ENCODE peak calls at places on chromosomes 7 and 10, in seven cellular contexts. G is transverse colon, P is breast epithelium, R is IMR-90, Y is body of pancreas, T is testis, C is vagina. O is an unnamed sample.
A peak's percentile ranks its signal among the peaks of the same experiment; 100 is the strongest.

GRCh38 chr10:76405932-76406331 is 974.5 kb downstream of the LRMDA start:
- DNase-seq in G (no peak), P (no peak), R (no peak), Y (no peak), T (no peak), C (no peak), O (no peak)

GRCh38 chr10:124709862-124710261 is 34.3 kb downstream of the FAM53B start:
- DNase-seq in G (peak; percentile 85), P (no peak), R (no peak), Y (no peak), T (no peak), C (no peak), O (peak; percentile 19)

GRCh38 chr10:11864727-11865126 is 41.6 kb downstream of the PROSER2 start:
- DNase-seq in G (no peak), P (no peak), R (no peak), Y (no peak), T (no peak), C (no peak), O (no peak)

GRCh38 chr10:123642293-123642692 is 23.9 kb upstream of the GPR26 start:
- DNase-seq in G (no peak), P (no peak), R (no peak), Y (no peak), T (peak; percentile 43), C (peak; percentile 46), O (no peak)

GRCh38 chr10:59621771-59622170 is 87.9 kb downstream of the SLC16A9 start:
- DNase-seq in G (no peak), P (no peak), R (no peak), Y (no peak), T (no peak), C (no peak), O (no peak)

GRCh38 chr10:2464476-2464875 is 602.9 kb upstream of the PFKP start:
- DNase-seq in G (no peak), P (no peak), R (no peak), Y (no peak), T (no peak), C (no peak), O (no peak)

GRCh38 chr10:111037868-111038267 is 39.0 kb upstream of the ADRA2A start:
- DNase-seq in G (no peak), P (no peak), R (no peak), Y (no peak), T (no peak), C (no peak), O (no peak)

GRCh38 chr7:94289071-94289470 is 105.6 kb upstream of the COL1A2 start:
- DNase-seq in G (peak; percentile 48), P (peak; percentile 31), R (peak; percentile 91), Y (peak; percentile 82), T (peak; percentile 87), C (no peak), O (no peak)

GRCh38 chr10:4240641-4241197 is 455.7 kb upstream of the KLF6 start:
- DNase-seq in G (no peak), P (no peak), R (peak; percentile 96), Y (no peak), T (no peak), C (no peak), O (no peak)

GRCh38 chr10:48800283-48800675 is 115.6 kb downstream of the WDFY4 start:
- DNase-seq in G (no peak), P (no peak), R (no peak), Y (no peak), T (no peak), C (no peak), O (no peak)

GRCh38 chr10:58023341-58024073 is 244.2 kb downstream of the IPMK start:
- DNase-seq in G (no peak), P (no peak), R (peak; percentile 90), Y (no peak), T (no peak), C (no peak), O (no peak)

GRCh38 chr10:74857586-74857985 is 31.2 kb downstream of the KAT6B start:
- DNase-seq in G (no peak), P (no peak), R (no peak), Y (no peak), T (no peak), C (no peak), O (no peak)

GRCh38 chr10:43114743-43115611 is 23.3 kb upstream of the CSGALNACT2 start:
- DNase-seq in G (no peak), P (no peak), R (no peak), Y (no peak), T (no peak), C (no peak), O (no peak)

GRCh38 chr10:48608926-48609325 is 4.1 kb upstream of the ARHGAP22 start:
- DNase-seq in G (no peak), P (no peak), R (peak; percentile 51), Y (no peak), T (no peak), C (peak; percentile 70), O (no peak)

GRCh38 chr10:117186832-117187615 is 10.3 kb upstream of the KCNK18 start:
- DNase-seq in G (no peak), P (no peak), R (peak; percentile 7), Y (no peak), T (no peak), C (no peak), O (no peak)

GRCh38 chr10:133230387-133231195 is 574 bp downstream of the UTF1 start:
- DNase-seq in G (peak; percentile 25), P (no peak), R (no peak), Y (peak; percentile 14), T (no peak), C (no peak), O (peak; percentile 47)

GRCh38 chr7:1935176-1936005 is 265.3 kb downstream of the ELFN1 start:
- DNase-seq in G (no peak), P (no peak), R (no peak), Y (no peak), T (no peak), C (no peak), O (no peak)

GRCh38 chr10:100901051-100901450 is 11.7 kb upstream of the SLF2 start:
- DNase-seq in G (no peak), P (no peak), R (no peak), Y (no peak), T (no peak), C (no peak), O (no peak)

GRCh38 chr7:121337398-121337797 is 8.6 kb downstream of the WNT16 start:
- DNase-seq in G (no peak), P (no peak), R (no peak), Y (no peak), T (no peak), C (no peak), O (peak; percentile 9)

GRCh38 chr10:110498982-110499795 is 1.5 kb downstream of the DUSP5 start:
- DNase-seq in G (peak; percentile 64), P (peak; percentile 64), R (peak; percentile 74), Y (peak; percentile 36), T (peak; percentile 31), C (no peak), O (peak; percentile 28)

GRCh38 chr7:118214051-118214832 is 10.3 kb upstream of the ANKRD7 start:
- DNase-seq in G (peak; percentile 62), P (peak; percentile 35), R (peak; percentile 70), Y (peak; percentile 90), T (peak; percentile 89), C (no peak), O (peak; percentile 74)

GRCh38 chr10:15504101-15504840 is 133.2 kb upstream of the FAM171A1 start:
- DNase-seq in G (no peak), P (no peak), R (no peak), Y (no peak), T (no peak), C (no peak), O (no peak)

GRCh38 chr7:102286237-102287081 is at the start of gene SH2B2:
- DNase-seq in G (peak; percentile 74), P (peak; percentile 48), R (peak; percentile 49), Y (peak; percentile 67), T (peak; percentile 73), C (no peak), O (peak; percentile 53)
- TF ChIP-seq POLR2A in G (peak; percentile 53), P (peak; percentile 25), R (peak; percentile 59), Y (peak; percentile 69), T (no peak), C (no peak), O (no peak)

DNA sequence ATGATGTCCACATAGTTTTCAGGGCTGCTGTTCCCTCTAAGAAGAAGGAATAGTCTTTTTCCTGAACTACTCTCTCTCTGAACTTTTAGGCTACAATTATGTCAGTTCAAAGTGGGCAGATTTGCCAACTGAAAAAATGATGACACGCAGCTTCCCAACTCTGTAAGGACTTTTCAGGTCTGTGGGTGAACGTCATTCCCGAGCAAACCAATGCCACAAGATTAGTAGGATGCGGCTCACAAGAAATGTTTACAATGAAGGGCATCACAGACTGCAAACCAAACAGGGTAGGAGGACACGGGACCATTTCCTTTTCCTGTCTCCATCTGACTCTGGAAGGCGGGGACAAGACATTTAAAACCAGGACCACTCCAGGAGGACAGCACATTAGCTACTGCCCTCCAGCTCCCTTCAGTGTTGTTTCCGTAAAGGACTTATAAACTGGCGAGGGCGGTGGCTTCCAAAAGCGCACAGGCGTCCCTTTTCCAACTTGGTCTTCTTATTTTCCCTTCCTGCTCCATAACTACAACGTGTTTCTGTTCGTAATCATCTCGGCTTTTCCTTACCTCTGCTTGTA is 539 bp upstream of the MKLN1 start:
- DNase-seq in G (peak; percentile 50), P (peak; percentile 40), R (peak; percentile 79), Y (no peak), T (peak; percentile 70), C (no peak), O (no peak)
- TF ChIP-seq POLR2A in G (no peak), P (peak; percentile 1), R (peak; percentile 97), Y (no peak), T (no peak), C (no peak), O (no peak)

DNA sequence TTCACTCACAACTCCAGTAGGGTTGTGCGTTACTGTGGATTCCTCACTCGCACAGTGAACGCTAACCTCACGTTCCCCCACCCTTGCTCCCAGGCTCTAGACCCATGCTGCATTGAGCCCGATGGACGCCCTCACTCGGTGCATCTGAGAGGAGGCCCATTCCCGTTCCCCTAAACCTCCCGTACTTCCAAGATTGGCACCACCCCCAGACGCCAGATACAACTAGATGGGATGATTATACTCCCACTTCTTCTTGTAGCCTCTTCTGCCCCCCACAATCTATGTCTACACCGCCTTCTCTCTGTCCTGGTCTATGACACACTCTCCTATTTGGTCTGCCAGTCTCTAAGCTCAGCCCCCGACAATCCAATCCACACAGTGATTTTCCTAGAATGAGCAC is 57.3 kb upstream of the NCAPG2 start:
- DNase-seq in G (no peak), P (no peak), R (no peak), Y (no peak), T (no peak), C (peak; percentile 25), O (no peak)
- TF ChIP-seq POLR2A in G (no peak), P (no peak), R (no peak), Y (no peak), T (no peak), C (no peak), O (no peak)

GRCh38 chr10:112950714-112951348 is 784 bp downstream of the TCF7L2 start:
- DNase-seq in G (peak; percentile 24), P (peak; percentile 31), R (peak; percentile 49), Y (peak; percentile 39), T (peak; percentile 27), C (no peak), O (no peak)

GRCh38 chr10:112952282-112952991 is 2.4 kb downstream of the TCF7L2 start:
- DNase-seq in G (peak; percentile 25), P (no peak), R (peak; percentile 38), Y (peak; percentile 53), T (peak; percentile 21), C (no peak), O (no peak)

GRCh38 chr10:112951349-112952281 is 1.6 kb downstream of the TCF7L2 start:
- DNase-seq in G (peak; percentile 67), P (peak; percentile 52), R (peak; percentile 84), Y (peak; percentile 69), T (peak; percentile 64), C (no peak), O (peak; percentile 39)

GRCh38 chr10:112949128-112949823 is 771 bp upstream of the TCF7L2 start:
- DNase-seq in G (peak; percentile 21), P (no peak), R (peak; percentile 37), Y (peak; percentile 19), T (no peak), C (no peak), O (no peak)

GRCh38 chr10:112949875-112950507 is at the start of gene TCF7L2:
- DNase-seq in G (peak; percentile 96), P (peak; percentile 97), R (peak; percentile 95), Y (peak; percentile 99), T (peak; percentile 99), C (no peak), O (peak; percentile 66)
- TF ChIP-seq POLR2A in G (peak; percentile 85), P (peak; percentile 37), R (peak; percentile 80), Y (peak; percentile 74), T (peak; percentile 71), C (no peak), O (no peak)

O was measured in erythroblast.